ENCODE peak calls at places on chromosomes 2 and 18, in nine cellular contexts. One of them, this sample, is unnamed.

GRCh38 chr18:48638451-48638850 is 99.6 kb downstream of the CTIF start:
- DNase-seq in PC-9: no peak
- DNase-seq in tibial artery: no peak
- DNase-seq in neural progenitor cell: no peak
- DNase-seq in suprapubic skin: no peak
- DNase-seq in endodermal cell: no peak
- DNase-seq in heart right ventricle: no peak
- DNase-seq in epithelial cell of esophagus: no peak
- DNase-seq in mammary epithelial cell: no peak
- DNase-seq in this sample: no peak

GRCh38 chr18:681985-682384 is 24.5 kb downstream of the TYMS start:
- DNase-seq in neural progenitor cell: no peak
- DNase-seq in epithelial cell of esophagus: no peak
- DNase-seq in heart right ventricle: no peak
- DNase-seq in mammary epithelial cell: no peak
- DNase-seq in tibial artery: no peak
- DNase-seq in PC-9: no peak
- DNase-seq in suprapubic skin: no peak
- DNase-seq in endodermal cell: no peak
- DNase-seq in this sample: no peak

GRCh38 chr2:191569025-191569424 is 108.9 kb upstream of the NABP1 start:
- DNase-seq in PC-9: no peak
- DNase-seq in endodermal cell: peak; percentile 61
- DNase-seq in suprapubic skin: no peak
- DNase-seq in heart right ventricle: no peak
- DNase-seq in tibial artery: no peak
- DNase-seq in epithelial cell of esophagus: no peak
- DNase-seq in mammary epithelial cell: no peak
- DNase-seq in neural progenitor cell: peak; percentile 24
- DNase-seq in this sample: no peak

GRCh38 chr2:69615078-69615630 is 28.4 kb downstream of the AAK1 start:
- DNase-seq in PC-9: peak; percentile 89
- DNase-seq in suprapubic skin: no peak
- DNase-seq in epithelial cell of esophagus: peak; percentile 45
- DNase-seq in mammary epithelial cell: no peak
- DNase-seq in heart right ventricle: no peak
- DNase-seq in tibial artery: no peak
- DNase-seq in neural progenitor cell: no peak
- DNase-seq in endodermal cell: no peak
- DNase-seq in this sample: no peak

GRCh38 chr2:221034973-221035372 is 537.1 kb downstream of the EPHA4 start:
- DNase-seq in neural progenitor cell: no peak
- DNase-seq in mammary epithelial cell: no peak
- DNase-seq in epithelial cell of esophagus: no peak
- DNase-seq in heart right ventricle: no peak
- DNase-seq in endodermal cell: no peak
- DNase-seq in suprapubic skin: no peak
- DNase-seq in PC-9: no peak
- DNase-seq in tibial artery: no peak
- DNase-seq in this sample: no peak

GRCh38 chr2:39547811-39548719 is 111.0 kb upstream of the MAP4K3 start:
- DNase-seq in mammary epithelial cell: peak; percentile 91
- DNase-seq in tibial artery: no peak
- DNase-seq in PC-9: peak; percentile 96
- DNase-seq in heart right ventricle: no peak
- DNase-seq in neural progenitor cell: no peak
- DNase-seq in epithelial cell of esophagus: peak; percentile 96
- DNase-seq in suprapubic skin: no peak
- DNase-seq in endodermal cell: no peak
- DNase-seq in this sample: peak; percentile 51

GRCh38 chr2:16093639-16094447 is 153.5 kb downstream of the MYCN start:
- DNase-seq in suprapubic skin: no peak
- DNase-seq in heart right ventricle: peak; percentile 9
- DNase-seq in PC-9: no peak
- DNase-seq in mammary epithelial cell: no peak
- DNase-seq in epithelial cell of esophagus: no peak
- DNase-seq in endodermal cell: no peak
- DNase-seq in tibial artery: no peak
- DNase-seq in neural progenitor cell: no peak
- DNase-seq in this sample: no peak

GRCh38 chr2:109247812-109248211 is 118.8 kb downstream of the SH3RF3 start:
- DNase-seq in suprapubic skin: peak; percentile 41
- DNase-seq in mammary epithelial cell: no peak
- DNase-seq in endodermal cell: no peak
- DNase-seq in neural progenitor cell: no peak
- DNase-seq in heart right ventricle: no peak
- DNase-seq in epithelial cell of esophagus: no peak
- DNase-seq in PC-9: no peak
- DNase-seq in tibial artery: peak; percentile 53
- DNase-seq in this sample: no peak

GRCh38 chr18:40088130-40088529 is 1866.9 kb upstream of the PIK3C3 start:
- DNase-seq in PC-9: no peak
- DNase-seq in tibial artery: no peak
- DNase-seq in mammary epithelial cell: no peak
- DNase-seq in neural progenitor cell: no peak
- DNase-seq in heart right ventricle: no peak
- DNase-seq in suprapubic skin: no peak
- DNase-seq in endodermal cell: no peak
- DNase-seq in epithelial cell of esophagus: no peak
- DNase-seq in this sample: no peak

DNA sequence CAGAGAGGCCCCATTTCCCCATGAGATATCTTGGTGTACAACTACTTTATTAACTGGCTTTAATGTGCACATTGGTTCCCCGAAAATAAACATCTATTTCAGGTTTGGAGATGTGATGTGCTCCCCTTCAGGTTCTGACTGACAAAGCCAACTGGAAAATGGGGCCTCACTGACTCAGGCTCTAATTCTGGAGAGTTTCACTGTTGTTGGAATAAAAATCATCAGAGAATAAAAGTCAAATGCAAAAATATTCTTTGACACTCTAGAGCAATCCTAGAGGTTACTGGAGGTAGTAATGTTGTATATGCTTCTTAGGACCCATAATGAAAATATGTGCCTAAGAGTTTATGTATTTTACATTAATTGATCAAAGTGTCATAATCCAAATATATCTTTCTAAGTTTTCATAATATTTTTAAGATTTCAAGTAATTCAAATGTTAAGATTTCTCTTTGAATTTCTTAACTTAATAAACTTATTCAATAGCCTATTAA is 189.9 kb upstream of the COL3A1 start:
- DNase-seq in neural progenitor cell: no peak
- DNase-seq in endodermal cell: no peak
- DNase-seq in tibial artery: no peak
- DNase-seq in PC-9: no peak
- DNase-seq in mammary epithelial cell: no peak
- DNase-seq in heart right ventricle: no peak
- DNase-seq in suprapubic skin: no peak
- DNase-seq in epithelial cell of esophagus: no peak
- DNase-seq in this sample: no peak
- TF ChIP-seq CTCF in neural progenitor cell: no peak
- TF ChIP-seq CTCF in endodermal cell: peak; percentile 48
- TF ChIP-seq CTCF in tibial artery: no peak
- TF ChIP-seq CTCF in PC-9: no peak
- TF ChIP-seq CTCF in mammary epithelial cell: no peak
- TF ChIP-seq CTCF in heart right ventricle: no peak
- TF ChIP-seq CTCF in suprapubic skin: no peak
- TF ChIP-seq CTCF in epithelial cell of esophagus: no peak
- TF ChIP-seq CTCF in this sample: no peak

GRCh38 chr2:225401001-225401400 is 1.5 kb downstream of the NYAP2 start:
- DNase-seq in epithelial cell of esophagus: no peak
- DNase-seq in tibial artery: no peak
- DNase-seq in mammary epithelial cell: no peak
- DNase-seq in endodermal cell: no peak
- DNase-seq in PC-9: no peak
- DNase-seq in suprapubic skin: no peak
- DNase-seq in heart right ventricle: no peak
- DNase-seq in neural progenitor cell: no peak
- DNase-seq in this sample: no peak

GRCh38 chr2:225398372-225398771 is 1.1 kb upstream of the NYAP2 start:
- DNase-seq in neural progenitor cell: no peak
- DNase-seq in PC-9: no peak
- DNase-seq in heart right ventricle: no peak
- DNase-seq in mammary epithelial cell: no peak
- DNase-seq in endodermal cell: no peak
- DNase-seq in tibial artery: no peak
- DNase-seq in suprapubic skin: no peak
- DNase-seq in epithelial cell of esophagus: no peak
- DNase-seq in this sample: no peak

GRCh38 chr2:225400060-225400511 is 576 bp downstream of the NYAP2 start:
- DNase-seq in neural progenitor cell: peak; percentile 86
- DNase-seq in suprapubic skin: no peak
- DNase-seq in epithelial cell of esophagus: peak; percentile 66
- DNase-seq in PC-9: no peak
- DNase-seq in endodermal cell: peak; percentile 91
- DNase-seq in tibial artery: no peak
- DNase-seq in heart right ventricle: peak; percentile 5
- DNase-seq in mammary epithelial cell: peak; percentile 46
- DNase-seq in this sample: peak; percentile 20

GRCh38 chr2:225400546-225400945 is 1.0 kb downstream of the NYAP2 start:
- DNase-seq in endodermal cell: no peak
- DNase-seq in tibial artery: no peak
- DNase-seq in suprapubic skin: no peak
- DNase-seq in neural progenitor cell: no peak
- DNase-seq in mammary epithelial cell: no peak
- DNase-seq in PC-9: no peak
- DNase-seq in epithelial cell of esophagus: no peak
- DNase-seq in heart right ventricle: no peak
- DNase-seq in this sample: no peak

DNA sequence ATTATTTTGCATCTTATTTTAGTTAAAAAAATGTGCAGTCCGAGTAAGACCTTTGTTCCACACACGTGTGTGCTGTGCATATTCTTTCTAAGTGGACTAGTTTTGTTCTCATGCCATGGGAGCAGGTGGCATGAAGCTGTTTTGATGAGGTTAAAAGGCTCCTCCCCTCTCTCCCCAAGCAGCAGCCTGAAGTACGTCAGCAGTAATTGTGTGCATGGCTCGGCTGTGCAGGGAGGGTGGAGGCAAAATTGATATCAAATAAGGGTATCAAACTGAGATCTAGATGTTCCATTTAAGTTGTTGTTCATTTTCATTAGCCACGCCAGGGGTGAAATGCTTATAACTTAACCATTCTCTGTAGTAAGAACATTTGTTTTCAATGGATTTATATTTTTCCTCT is at the start of gene NYAP2:
- DNase-seq in neural progenitor cell: peak; percentile 16
- DNase-seq in endodermal cell: no peak
- DNase-seq in suprapubic skin: no peak
- DNase-seq in PC-9: no peak
- DNase-seq in mammary epithelial cell: no peak
- DNase-seq in tibial artery: no peak
- DNase-seq in epithelial cell of esophagus: no peak
- DNase-seq in heart right ventricle: no peak
- DNase-seq in this sample: no peak
- TF ChIP-seq CTCF in neural progenitor cell: no peak
- TF ChIP-seq CTCF in endodermal cell: no peak
- TF ChIP-seq CTCF in suprapubic skin: no peak
- TF ChIP-seq CTCF in PC-9: no peak
- TF ChIP-seq CTCF in mammary epithelial cell: no peak
- TF ChIP-seq CTCF in tibial artery: no peak
- TF ChIP-seq CTCF in epithelial cell of esophagus: no peak
- TF ChIP-seq CTCF in heart right ventricle: no peak
- TF ChIP-seq CTCF in this sample: no peak

GRCh38 chr2:99380376-99381010 is 43.3 kb downstream of the EIF5B start:
- DNase-seq in heart right ventricle: no peak
- DNase-seq in neural progenitor cell: no peak
- DNase-seq in mammary epithelial cell: no peak
- DNase-seq in tibial artery: no peak
- DNase-seq in endodermal cell: no peak
- DNase-seq in PC-9: no peak
- DNase-seq in suprapubic skin: no peak
- DNase-seq in epithelial cell of esophagus: no peak
- DNase-seq in this sample: no peak

GRCh38 chr2:99376254-99376864 is 39.2 kb downstream of the EIF5B start:
- DNase-seq in tibial artery: no peak
- DNase-seq in suprapubic skin: no peak
- DNase-seq in PC-9: no peak
- DNase-seq in neural progenitor cell: no peak
- DNase-seq in endodermal cell: no peak
- DNase-seq in mammary epithelial cell: no peak
- DNase-seq in epithelial cell of esophagus: no peak
- DNase-seq in heart right ventricle: no peak
- DNase-seq in this sample: no peak

GRCh38 chr2:99377879-99378278 is 40.7 kb downstream of the EIF5B start:
- DNase-seq in PC-9: no peak
- DNase-seq in neural progenitor cell: no peak
- DNase-seq in tibial artery: no peak
- DNase-seq in mammary epithelial cell: no peak
- DNase-seq in suprapubic skin: no peak
- DNase-seq in heart right ventricle: no peak
- DNase-seq in endodermal cell: no peak
- DNase-seq in epithelial cell of esophagus: no peak
- DNase-seq in this sample: no peak

GRCh38 chr2:99373144-99373543 is 36.0 kb downstream of the EIF5B start:
- DNase-seq in mammary epithelial cell: no peak
- DNase-seq in tibial artery: no peak
- DNase-seq in suprapubic skin: no peak
- DNase-seq in epithelial cell of esophagus: no peak
- DNase-seq in heart right ventricle: no peak
- DNase-seq in neural progenitor cell: no peak
- DNase-seq in endodermal cell: no peak
- DNase-seq in PC-9: no peak
- DNase-seq in this sample: no peak

DNA sequence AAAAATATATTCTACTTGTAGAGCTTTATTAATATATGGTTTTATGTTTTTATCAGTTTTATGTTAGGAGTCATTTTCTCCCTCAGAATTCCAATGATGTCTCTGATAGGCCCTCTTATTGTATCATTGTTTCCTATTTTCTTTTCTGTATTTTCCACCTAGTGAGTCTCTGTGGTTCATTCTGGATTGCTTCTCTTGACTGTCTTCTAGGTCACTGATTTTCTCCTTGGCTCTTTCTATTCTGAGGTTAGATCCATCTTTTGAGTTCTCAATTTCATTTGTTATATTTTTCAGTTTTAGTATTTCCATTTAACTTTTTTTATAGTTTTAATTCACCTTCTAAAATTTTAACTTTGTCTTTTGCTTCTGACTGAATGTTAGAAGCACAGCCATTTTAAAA is 37.6 kb downstream of the EIF5B start:
- DNase-seq in neural progenitor cell: no peak
- DNase-seq in suprapubic skin: no peak
- DNase-seq in PC-9: no peak
- DNase-seq in heart right ventricle: no peak
- DNase-seq in epithelial cell of esophagus: no peak
- DNase-seq in mammary epithelial cell: no peak
- DNase-seq in endodermal cell: no peak
- DNase-seq in tibial artery: no peak
- DNase-seq in this sample: no peak
- TF ChIP-seq CTCF in neural progenitor cell: no peak
- TF ChIP-seq CTCF in suprapubic skin: no peak
- TF ChIP-seq CTCF in PC-9: no peak
- TF ChIP-seq CTCF in heart right ventricle: no peak
- TF ChIP-seq CTCF in epithelial cell of esophagus: no peak
- TF ChIP-seq CTCF in mammary epithelial cell: no peak
- TF ChIP-seq CTCF in endodermal cell: no peak
- TF ChIP-seq CTCF in tibial artery: no peak
- TF ChIP-seq CTCF in this sample: no peak

DNA sequence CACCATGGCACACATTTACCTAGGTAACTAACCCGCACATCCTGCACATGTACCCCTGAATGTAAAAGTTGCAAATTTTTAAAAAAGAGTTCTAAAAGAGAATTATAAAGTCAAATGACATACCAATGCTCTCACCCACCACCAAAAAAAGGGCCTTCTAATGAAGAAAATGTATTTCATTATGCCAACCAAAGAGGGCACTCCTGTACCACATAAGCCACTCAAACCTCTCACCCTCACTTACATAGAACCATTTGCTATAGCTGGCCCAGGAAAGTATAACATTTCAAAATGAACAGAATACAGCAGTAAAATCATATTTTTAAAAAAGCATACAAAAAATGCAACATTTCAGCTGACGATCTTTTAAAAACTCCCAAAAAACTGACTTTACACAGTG is 241.5 kb upstream of the PKDCC start:
- DNase-seq in suprapubic skin: no peak
- DNase-seq in neural progenitor cell: no peak
- DNase-seq in tibial artery: no peak
- DNase-seq in heart right ventricle: no peak
- DNase-seq in epithelial cell of esophagus: no peak
- DNase-seq in PC-9: no peak
- DNase-seq in mammary epithelial cell: no peak
- DNase-seq in endodermal cell: no peak
- DNase-seq in this sample: no peak
- TF ChIP-seq CTCF in suprapubic skin: no peak
- TF ChIP-seq CTCF in neural progenitor cell: peak; percentile 18
- TF ChIP-seq CTCF in tibial artery: no peak
- TF ChIP-seq CTCF in heart right ventricle: no peak
- TF ChIP-seq CTCF in epithelial cell of esophagus: no peak
- TF ChIP-seq CTCF in PC-9: peak; percentile 44
- TF ChIP-seq CTCF in mammary epithelial cell: no peak
- TF ChIP-seq CTCF in endodermal cell: peak; percentile 68
- TF ChIP-seq CTCF in this sample: no peak